ENCODE peak calls at places on chromosomes 16 and 17, in four cellular contexts. U is cardiac muscle cell, W is fibroblast of pulmonary artery, X is IMR-90. J is an unnamed sample.

GRCh38 chr17:79009397-79010303 is at the start of gene CANT1:
- DNase-seq in U (peak), W (peak), X (peak), J (peak)

GRCh38 chr17:81254955-81255717 is 16.0 kb downstream of the NDUFAF8 start:
- DNase-seq in U (peak), W (peak), X (peak), J (peak)

GRCh38 chr16:27211026-27211425 is 7.7 kb downstream of the KDM8 start:
- DNase-seq in U (no peak), W (no peak), X (no peak), J (no peak)

GRCh38 chr17:80441133-80441578 is 26.2 kb downstream of the ENDOV start:
- DNase-seq in U (peak), W (peak), X (peak), J (peak)

GRCh38 chr16:3470723-3471122 is 24.6 kb downstream of the C16orf90 start:
- DNase-seq in U (no peak), W (no peak), X (no peak), J (no peak)

GRCh38 chr17:7223375-7223774 is 3.6 kb downstream of the ACADVL start:
- DNase-seq in U (no peak), W (no peak), X (no peak), J (no peak)

GRCh38 chr16:87363771-87364476 is 19.7 kb downstream of the FBXO31 start:
- DNase-seq in U (no peak), W (no peak), X (peak), J (peak)

GRCh38 chr17:1186214-1186820 is 6.5 kb upstream of the ABR start:
- DNase-seq in U (no peak), W (no peak), X (peak), J (peak)

GRCh38 chr16:86481607-86482006 is 28.7 kb upstream of the FOXF1 start:
- DNase-seq in U (no peak), W (no peak), X (no peak), J (no peak)

GRCh38 chr17:68379692-68380677 is 77.3 kb downstream of the WIPI1 start:
- DNase-seq in U (no peak), W (no peak), X (no peak), J (no peak)

GRCh38 chr17:49848019-49848473 is at the start of gene TAC4:
- DNase-seq in U (no peak), W (no peak), X (no peak), J (no peak)

GRCh38 chr16:87681990-87682570 is 79.8 kb downstream of the JPH3 start:
- DNase-seq in U (no peak), W (peak), X (peak), J (peak)

GRCh38 chr17:1197781-1198490 is 18.2 kb upstream of the ABR start:
- DNase-seq in U (no peak), W (peak), X (no peak), J (no peak)

GRCh38 chr17:30824356-30825145 is at the start of gene CRLF3:
- DNase-seq in U (peak), W (peak), X (peak), J (peak)

GRCh38 chr16:838741-839140 is 38.2 kb upstream of the GNG13 start:
- DNase-seq in U (no peak), W (no peak), X (no peak), J (no peak)

GRCh38 chr17:82940226-82941020 is 100.6 kb upstream of the ZNF750 start:
- DNase-seq in U (no peak), W (no peak), X (no peak), J (no peak)

GRCh38 chr16:72113616-72113945 is 19.9 kb downstream of the DHX38 start:
- DNase-seq in U (no peak), W (no peak), X (no peak), J (no peak)

GRCh38 chr16:50721549-50722409 is 20.1 kb upstream of the CYLD start:
- DNase-seq in U (no peak), W (no peak), X (no peak), J (no peak)

GRCh38 chr17:52084176-52084575 is 74.3 kb downstream of the CA10 start:
- DNase-seq in U (no peak), W (no peak), X (no peak), J (no peak)

GRCh38 chr17:77184474-77184873 is 43.7 kb downstream of the SEC14L1 start:
- DNase-seq in U (no peak), W (peak), X (no peak), J (peak)

GRCh38 chr17:63398680-63399079 is 47.4 kb downstream of the CYB561 start:
- DNase-seq in U (no peak), W (peak), X (peak), J (peak)

GRCh38 chr17:33968350-33969044 is 286.6 kb upstream of the CCL2 start:
- DNase-seq in U (no peak), W (no peak), X (no peak), J (no peak)

GRCh38 chr16:70691223-70692129 is 5.6 kb upstream of the MTSS2 start:
- DNase-seq in U (peak), W (peak), X (peak), J (peak)

GRCh38 chr17:38510424-38511125 is 82.3 kb downstream of the ARHGAP23 start:
- DNase-seq in U (peak), W (peak), X (no peak), J (no peak)
- TF ChIP-seq CTCF in U (no peak), W (no peak), X (no peak), J (no peak)

GRCh38 chr17:45430006-45430737 is 2.5 kb downstream of the ARHGAP27 start:
- DNase-seq in U (no peak), W (no peak), X (no peak), J (no peak)
- H3K4me3 ChIP-seq in U (no peak), W (peak), X (no peak), J (no peak)

GRCh38 chr16:53093162-53093744 is 38.5 kb downstream of the CHD9 start:
- DNase-seq in U (no peak), W (no peak), X (no peak), J (no peak)
- TF ChIP-seq CTCF in U (no peak), W (no peak), X (no peak), J (no peak)

DNA sequence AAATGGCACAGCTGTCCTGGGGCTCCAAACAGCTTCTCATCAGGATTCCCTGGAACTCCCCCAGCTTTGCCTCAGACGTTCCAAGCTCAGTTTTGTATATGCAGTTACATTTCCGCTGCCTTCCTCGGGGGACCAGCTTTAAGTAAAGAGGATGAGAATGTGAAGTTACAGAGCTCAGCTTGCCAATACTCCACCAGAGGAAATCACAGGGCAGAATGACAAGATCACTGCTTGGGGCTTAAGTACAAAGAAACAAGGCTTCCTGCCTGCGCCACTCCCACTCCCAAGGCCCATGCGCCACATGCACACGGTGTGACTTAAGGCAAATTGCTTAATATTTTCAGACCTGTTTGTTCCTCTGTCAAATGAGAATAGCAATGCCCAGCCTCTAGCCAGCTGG is 272.4 kb upstream of the CDH11 start:
- DNase-seq in U (no peak), W (no peak), X (no peak), J (no peak)
- H3K4me3 ChIP-seq in U (no peak), W (no peak), X (no peak), J (no peak)

GRCh38 chr16:19215705-19216104 is 47.7 kb downstream of the SYT17 start:
- DNase-seq in U (no peak), W (no peak), X (no peak), J (no peak)

GRCh38 chr16:19212059-19212458 is 44.0 kb downstream of the SYT17 start:
- DNase-seq in U (no peak), W (no peak), X (no peak), J (no peak)

GRCh38 chr16:19210968-19211367 is 42.9 kb downstream of the SYT17 start:
- DNase-seq in U (no peak), W (no peak), X (no peak), J (no peak)

GRCh38 chr16:19213885-19214284 is 45.8 kb downstream of the SYT17 start:
- DNase-seq in U (no peak), W (no peak), X (no peak), J (no peak)

GRCh38 chr16:19210175-19210924 is 42.3 kb downstream of the SYT17 start:
- DNase-seq in U (no peak), W (no peak), X (peak), J (peak)
- TF ChIP-seq CTCF in U (no peak), W (no peak), X (no peak), J (no peak)

DNA sequence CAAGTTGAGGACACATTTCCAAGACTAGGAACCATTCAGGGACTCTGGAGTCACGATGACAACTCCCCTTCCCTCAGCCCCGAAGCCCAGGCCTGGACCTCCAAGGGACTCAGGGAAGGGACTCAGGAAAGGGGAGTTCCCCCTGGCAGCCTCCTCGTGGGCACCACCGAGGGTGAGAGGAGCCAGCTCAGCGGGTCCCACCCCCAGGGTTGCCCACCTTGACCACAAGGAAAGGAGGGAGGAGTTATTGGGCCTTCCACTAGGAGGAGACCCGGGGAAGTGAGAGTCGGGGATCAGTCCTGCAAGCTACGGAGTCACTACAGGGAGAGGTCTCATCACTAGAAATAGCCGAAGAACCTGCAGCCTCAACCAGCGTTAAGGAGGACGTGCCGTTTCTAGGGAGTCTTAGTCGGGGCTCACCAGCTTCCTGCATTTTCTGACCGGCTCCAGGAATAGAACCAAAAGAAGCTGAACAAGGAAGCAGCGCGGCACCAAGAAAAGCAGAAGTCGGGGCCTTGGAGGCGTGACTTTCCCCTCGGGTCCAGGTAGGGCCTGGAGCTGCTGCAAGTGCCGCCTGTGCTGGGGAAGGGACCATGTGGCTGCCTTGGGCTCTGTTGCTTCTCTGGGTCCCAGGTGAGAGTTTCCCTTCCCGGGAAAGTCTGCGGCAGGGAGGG is at the start of gene CD300A:
- DNase-seq in U (no peak), W (no peak), X (no peak), J (no peak)
- H3K4me3 ChIP-seq in U (no peak), W (no peak), X (no peak), J (no peak)

DNA sequence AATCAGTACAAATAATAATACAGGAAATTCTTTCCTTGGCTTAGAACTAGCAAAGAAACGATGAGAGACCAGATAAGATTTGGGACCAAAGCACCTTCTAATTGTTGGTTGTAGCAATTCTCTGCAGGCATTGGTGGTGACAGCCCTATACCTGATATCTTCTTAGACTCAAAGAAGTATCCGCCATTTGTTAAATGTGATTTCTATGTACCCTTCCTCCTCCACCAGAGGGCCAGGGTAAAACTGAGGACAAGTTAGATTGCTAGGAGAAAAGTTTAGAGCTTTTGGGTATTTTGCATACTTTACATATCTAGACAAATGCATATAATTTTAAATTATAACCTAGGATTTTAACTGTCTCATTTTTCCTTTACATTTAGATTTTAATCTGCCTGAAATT is 304.3 kb downstream of the HS3ST4 start:
- DNase-seq in U (no peak), W (no peak), X (no peak), J (no peak)
- TF ChIP-seq CTCF in U (no peak), W (no peak), X (no peak), J (no peak)

GRCh38 chr17:48615963-48616718 is 1.0 kb upstream of the HOXB8 start:
- DNase-seq in U (no peak), W (no peak), X (no peak), J (no peak)

GRCh38 chr17:48618366-48618896 is 3.3 kb upstream of the HOXB8 start:
- DNase-seq in U (peak), W (peak), X (peak), J (peak)

GRCh38 chr17:48617515-48618365 is 2.6 kb upstream of the HOXB8 start:
- DNase-seq in U (no peak), W (no peak), X (no peak), J (no peak)

GRCh38 chr17:48615212-48615962 is at the start of gene HOXB8:
- DNase-seq in U (no peak), W (no peak), X (no peak), J (no peak)

DNA sequence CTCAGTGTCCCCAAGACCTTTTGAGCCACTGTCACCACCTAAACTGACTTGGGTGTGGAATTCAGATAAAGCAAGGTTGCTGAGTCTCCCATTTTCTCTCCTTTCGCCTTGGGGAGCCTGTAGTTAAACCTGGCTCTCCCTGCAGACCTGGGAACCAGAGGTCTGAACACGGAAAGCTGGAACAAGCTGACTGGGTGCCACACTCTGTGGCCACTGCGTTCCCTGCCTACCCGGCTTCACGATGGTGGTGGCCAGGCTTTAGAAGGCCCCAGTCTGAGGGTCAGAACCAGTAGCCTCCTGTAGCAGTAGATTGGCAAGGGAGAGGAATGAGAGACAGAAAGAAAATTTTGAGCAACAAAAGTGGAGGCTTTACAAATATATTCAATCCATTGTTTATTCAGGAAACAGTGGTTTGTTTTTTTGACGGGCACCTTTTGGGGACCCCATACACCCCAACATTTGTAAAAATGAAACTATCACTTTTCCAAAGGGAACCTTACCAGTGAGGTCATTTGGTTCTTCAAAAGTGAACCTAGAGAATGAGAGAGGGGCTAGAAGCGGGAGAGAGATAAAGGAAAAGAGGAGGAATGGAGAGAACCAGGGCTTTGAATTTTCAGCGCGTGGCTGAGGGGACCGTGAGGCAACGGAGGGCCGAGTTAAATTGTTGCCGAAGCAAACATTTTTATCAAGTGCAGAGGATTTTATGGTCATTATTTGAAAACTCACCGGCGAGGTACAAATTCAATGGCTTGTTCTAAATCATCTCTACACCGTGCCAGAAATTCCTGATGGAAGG is 1.8 kb upstream of the HOXB8 start:
- DNase-seq in U (no peak), W (no peak), X (no peak), J (no peak)
- H3K4me3 ChIP-seq in U (no peak), W (no peak), X (no peak), J (no peak)

DNA sequence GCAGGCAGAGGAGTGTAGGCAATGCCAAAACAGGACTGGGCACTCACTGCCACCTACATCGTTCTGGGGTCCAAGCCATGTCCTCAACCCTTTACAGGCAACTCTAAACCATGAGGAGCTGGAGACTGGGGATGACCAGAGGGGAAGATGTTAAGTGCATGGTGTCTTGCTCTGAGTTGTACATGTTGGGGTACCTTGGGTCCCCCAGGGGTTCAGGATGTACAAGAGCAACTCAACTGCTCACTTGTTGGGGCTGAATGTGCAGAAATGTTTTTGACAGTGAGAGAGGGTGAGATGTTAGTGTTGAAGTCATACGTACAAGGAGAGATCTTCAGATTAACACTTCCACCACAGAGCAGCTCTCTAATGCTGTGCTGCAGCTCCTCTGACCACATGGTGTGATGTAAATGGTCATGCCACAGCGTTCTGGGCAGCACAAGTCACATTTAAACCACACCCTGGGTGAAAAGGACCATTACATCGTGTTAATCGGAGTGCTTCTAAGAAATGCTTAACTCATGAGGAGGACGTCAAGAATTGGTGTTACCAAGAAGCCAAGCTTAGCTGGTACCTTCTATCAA is 2.4 kb downstream of the CCL18 start:
- DNase-seq in U (no peak), W (no peak), X (no peak), J (no peak)
- TF ChIP-seq CTCF in U (no peak), W (no peak), X (no peak), J (no peak)